ENCODE peak calls at places on chromosomes 4 and X, in nine cellular contexts. A is IMR-90, D is psoas muscle, Z is cardiac muscle cell, V is OCI-LY7, U is neural progenitor cell, H is choroid plexus epithelial cell, G is fibroblast of mammary gland, K is upper lobe of right lung. N is an unnamed sample.
A peak's percentile ranks its signal among the peaks of the same experiment; 100 is the strongest.

GRCh38 chr4:113462286-113462685 is 299.3 kb downstream of the CAMK2D start:
- DNase-seq in A (no peak), K (no peak), D (no peak), Z (no peak), G (no peak), H (no peak), V (no peak), U (no peak), N (no peak)

GRCh38 chrX:124502144-124502543 is 155.8 kb downstream of the SH2D1A start:
- DNase-seq in U (no peak), V (no peak), G (no peak), A (no peak), K (no peak), H (no peak), Z (no peak), D (no peak), N (no peak)

GRCh38 chr4:176587920-176588319 is 204.8 kb downstream of the VEGFC start:
- DNase-seq in V (no peak), D (no peak), A (peak; percentile 83), Z (peak; percentile 96), H (peak; percentile 97), U (no peak), G (peak; percentile 92), K (no peak), N (no peak)

GRCh38 chrX:40267334-40268118 is 169.8 kb upstream of the BCOR start:
- DNase-seq in G (no peak), H (no peak), A (no peak), U (no peak), V (peak; percentile 14), D (peak; percentile 28), Z (no peak), K (peak; percentile 58), N (no peak)

GRCh38 chr4:167613381-167613780 is 379.1 kb upstream of the SPOCK3 start:
- DNase-seq in Z (no peak), V (no peak), G (no peak), D (no peak), K (no peak), U (no peak), A (no peak), H (no peak), N (no peak)

GRCh38 chrX:40474205-40474626 is 106.6 kb upstream of the ATP6AP2 start:
- DNase-seq in H (peak; percentile 75), G (no peak), Z (peak; percentile 25), A (peak; percentile 4), D (no peak), U (peak; percentile 93), K (peak; percentile 65), V (no peak), N (no peak)

GRCh38 chr4:168696828-168697227 is 200.0 kb downstream of the PALLD start:
- DNase-seq in A (no peak), Z (no peak), D (no peak), G (no peak), U (no peak), V (no peak), H (no peak), K (no peak), N (no peak)

GRCh38 chrX:116239944-116240391 is 69.4 kb downstream of the AGTR2 start:
- DNase-seq in G (peak; percentile 65), V (no peak), D (no peak), U (no peak), Z (peak; percentile 40), H (peak; percentile 47), A (no peak), K (no peak), N (no peak)

GRCh38 chrX:67545772-67546495 is 2.1 kb downstream of the AR start:
- DNase-seq in U (peak; percentile 49), Z (no peak), K (peak; percentile 64), G (peak; percentile 36), A (no peak), H (peak; percentile 12), D (peak; percentile 43), V (no peak), N (no peak)

GRCh38 chr4:78644744-78645330 is 93.3 kb downstream of the ANXA3 start:
- DNase-seq in A (peak; percentile 86), K (no peak), V (peak; percentile 65), U (peak; percentile 52), G (peak; percentile 90), Z (peak; percentile 88), D (peak; percentile 42), H (peak; percentile 92), N (no peak)

GRCh38 chr4:138290803-138291202 is 48.7 kb upstream of the SLC7A11 start:
- DNase-seq in A (no peak), G (peak; percentile 2), U (no peak), H (no peak), D (no peak), V (no peak), Z (no peak), K (no peak), N (no peak)

GRCh38 chr4:3871181-3871852 is 105.1 kb downstream of the ADRA2C start:
- DNase-seq in U (peak; percentile 90), H (no peak), D (no peak), G (no peak), K (peak; percentile 56), A (no peak), V (no peak), Z (peak; percentile 9), N (peak; percentile 44)

GRCh38 chr4:5928241-5928640 is 35.4 kb upstream of the CRMP1 start:
- DNase-seq in D (no peak), V (no peak), G (peak; percentile 1), K (no peak), U (no peak), H (peak; percentile 3), A (no peak), Z (peak; percentile 4), N (no peak)

DNA sequence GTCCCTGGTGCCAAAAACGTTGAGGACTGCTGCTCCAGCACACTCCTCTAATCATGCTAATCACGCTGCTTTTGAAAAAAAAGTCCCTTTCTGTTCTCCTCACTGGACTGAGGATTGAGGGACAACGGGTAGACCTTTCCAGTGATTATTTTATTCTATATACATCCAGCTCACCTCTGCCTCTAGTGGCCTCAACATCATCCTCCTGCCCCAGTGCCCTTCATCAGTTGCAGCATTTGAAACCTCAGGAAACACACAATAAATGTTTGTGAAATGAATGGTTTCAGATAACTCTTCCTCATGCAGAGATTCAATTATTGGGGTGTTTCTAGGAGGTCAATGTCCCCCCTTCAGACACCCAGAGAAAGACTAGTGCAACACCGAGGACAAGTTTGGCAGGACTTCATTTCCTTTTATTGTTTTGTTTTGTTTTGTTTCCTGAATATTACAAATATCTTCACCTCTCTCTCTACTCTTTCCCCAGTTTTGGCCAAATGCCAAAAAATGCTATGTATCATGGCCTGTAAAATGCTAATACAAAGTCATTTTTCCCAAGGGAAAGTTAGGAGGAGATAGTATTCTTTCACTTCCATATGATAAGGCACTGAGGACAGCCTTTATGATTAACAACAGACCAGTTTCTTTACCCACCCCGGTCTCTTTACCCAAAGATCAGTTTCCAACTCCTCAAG is 460.1 kb upstream of the SLIT2 start:
- DNase-seq in Z (peak; percentile 59), K (no peak), G (no peak), D (no peak), U (no peak), A (peak; percentile 20), H (peak; percentile 41), V (no peak), N (no peak)
- TF ChIP-seq CTCF in Z (peak; percentile 29), K (no peak), G (peak; percentile 19), D (no peak), U (no peak), A (peak; percentile 15), H (peak; percentile 58), V (peak; percentile 53), N (no peak)

GRCh38 chr4:94455081-94455480 is 3.3 kb downstream of the PDLIM5 start:
- DNase-seq in U (no peak), V (no peak), G (peak; percentile 87), K (no peak), H (peak; percentile 86), A (peak; percentile 88), D (peak; percentile 82), Z (peak; percentile 90), N (no peak)
- H3K4me3 ChIP-seq in U (peak overlapping the region; percentile 4), V (no peak overlapping the region), G (no peak overlapping the region), K (no peak overlapping the region), H (peak overlapping the region; percentile 87), A (no peak overlapping the region), D (peak overlapping the region; percentile 97), Z (peak overlapping the region; percentile 94), N (peak overlapping the region; percentile 96)

GRCh38 chr4:121377065-121377464 is 3.8 kb downstream of the QRFPR start:
- DNase-seq in K (no peak), Z (peak; percentile 13), A (no peak), D (no peak), G (no peak), V (no peak), H (no peak), U (no peak), N (no peak)
- TF ChIP-seq CTCF in K (no peak), Z (no peak), A (no peak), D (no peak), G (no peak), V (no peak), H (no peak), U (no peak), N (no peak)

GRCh38 chr4:84482564-84483563 is 16.2 kb downstream of the NKX6-1 start:
- DNase-seq in K (peak; percentile 75), D (peak; percentile 31), Z (peak; percentile 24), H (peak; percentile 52), V (no peak), G (peak; percentile 36), U (peak; percentile 54), A (no peak), N (no peak)
- H3K4me3 ChIP-seq in K (peak overlapping the region; percentile 25), D (peak overlapping the region; percentile 51), Z (peak overlapping the region; percentile 11), H (peak overlapping the region; percentile 37), V (no peak overlapping the region), G (peak overlapping the region; percentile 1), U (no peak overlapping the region), A (no peak overlapping the region), N (peak overlapping the region; percentile 4)

DNA sequence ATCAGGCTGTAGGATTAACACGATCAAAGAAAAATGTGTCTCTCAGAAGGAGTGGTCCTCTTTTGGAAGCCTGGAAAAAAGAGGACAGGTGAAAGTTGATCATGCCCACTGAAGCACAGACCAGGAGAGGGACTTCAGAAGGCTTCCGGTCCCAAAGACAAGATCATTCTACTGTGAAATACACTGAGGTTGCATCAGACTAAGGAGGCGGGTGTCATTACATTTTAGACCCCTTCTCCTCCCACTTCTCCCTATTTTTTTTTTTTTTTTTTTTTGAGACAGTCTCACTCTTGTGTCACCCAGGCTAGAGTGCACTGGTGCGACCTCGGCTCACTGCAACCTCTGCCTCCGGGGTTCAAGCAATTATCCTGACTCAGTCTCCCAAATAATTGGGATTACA is 67.5 kb downstream of the RBM47 start:
- DNase-seq in V (peak; percentile 49), G (no peak), U (no peak), Z (no peak), H (no peak), D (no peak), A (no peak), K (no peak), N (no peak)
- TF ChIP-seq CTCF in V (no peak), G (no peak), U (no peak), Z (no peak), H (no peak), D (no peak), A (no peak), K (no peak), N (no peak)

GRCh38 chr4:184782731-184783472 is 42.9 kb downstream of the ACSL1 start:
- DNase-seq in K (no peak), V (no peak), A (no peak), G (no peak), D (no peak), H (no peak), Z (no peak), U (no peak), N (no peak)
- H3K4me3 ChIP-seq in K (no peak overlapping the region), V (no peak overlapping the region), A (no peak overlapping the region), G (no peak overlapping the region), D (no peak overlapping the region), H (no peak overlapping the region), Z (no peak overlapping the region), U (no peak overlapping the region), N (no peak overlapping the region)